ENCODE peak calls at places on chromosomes 12 and 14, in four cellular contexts. R is pancreas, Y is ovary, I is left ventricle myocardium inferior. N is an unnamed sample.

GRCh38 chr12:10363665-10363921 is 26.2 kb downstream of the KLRK1 start:
- DNase-seq in I (no peak), Y (no peak), R (no peak), N (no peak)

GRCh38 chr12:34398706-34399630 is 376.7 kb downstream of the ALG10 start:
- DNase-seq in R (peak; percentile 4), Y (peak; percentile 14), I (peak; percentile 9), N (no peak)

GRCh38 chr14:105830171-105830570 is 303.8 kb downstream of the TMEM121 start:
- DNase-seq in Y (no peak), R (no peak), I (no peak), N (no peak)

GRCh38 chr14:50875359-50876090 is 3.7 kb downstream of the ABHD12B start:
- DNase-seq in I (no peak), Y (no peak), R (no peak), N (peak; percentile 36)

GRCh38 chr14:67003009-67003753 is 186.1 kb upstream of the GARIN2 start:
- DNase-seq in Y (no peak), R (no peak), I (no peak), N (no peak)

GRCh38 chr12:67592228-67593011 is 56.1 kb upstream of the DYRK2 start:
- DNase-seq in Y (no peak), R (no peak), I (no peak), N (no peak)

GRCh38 chr12:126936181-126936851 is 1330.7 kb upstream of the TMEM132C start:
- DNase-seq in R (peak; percentile 77), Y (no peak), I (peak; percentile 52), N (no peak)

GRCh38 chr12:90499793-90500192 is 455.2 kb downstream of the CCER1 start:
- DNase-seq in R (no peak), Y (no peak), I (no peak), N (no peak)

GRCh38 chr12:92608418-92609091 is 94.2 kb upstream of the PLEKHG7 start:
- DNase-seq in I (no peak), R (no peak), Y (no peak), N (no peak)

GRCh38 chr12:21248679-21249078 is 86.0 kb downstream of the SLCO1A2 start:
- DNase-seq in I (no peak), Y (no peak), R (no peak), N (no peak)

GRCh38 chr14:51554953-51555352 is 96.8 kb upstream of the FRMD6 start:
- DNase-seq in R (no peak), I (no peak), Y (no peak), N (no peak)

GRCh38 chr12:101992091-101992490 is 69.7 kb downstream of the WASHC3 start:
- DNase-seq in I (no peak), Y (no peak), R (no peak), N (no peak)

GRCh38 chr14:91100086-91100485 is 13.8 kb upstream of the DGLUCY start:
- DNase-seq in I (no peak), R (no peak), Y (no peak), N (no peak)

GRCh38 chr14:74438351-74438915 is 12.4 kb upstream of the SYNDIG1L start:
- DNase-seq in Y (no peak), R (no peak), I (no peak), N (no peak)

GRCh38 chr12:132686831-132687210 is 321 bp downstream of the POLE start:
- DNase-seq in Y (no peak), I (no peak), R (peak; percentile 30), N (no peak)

GRCh38 chr14:101496779-101497420 is 64.4 kb upstream of the DIO3 start:
- DNase-seq in Y (peak; percentile 16), R (no peak), I (no peak), N (no peak)

GRCh38 chr12:116670859-116671258 is 67.0 kb downstream of the SPRING1 start:
- DNase-seq in I (no peak), R (no peak), Y (no peak), N (no peak)

GRCh38 chr12:15274561-15274967 is 47.7 kb upstream of the PTPRO start:
- DNase-seq in I (no peak), R (peak; percentile 36), Y (no peak), N (no peak)

GRCh38 chr12:11705010-11705409 is 55.5 kb downstream of the ETV6 start:
- DNase-seq in R (no peak), I (no peak), Y (peak; percentile 64), N (no peak)

GRCh38 chr12:24759155-24759554 is 189.7 kb downstream of the BCAT1 start:
- DNase-seq in R (no peak), Y (no peak), I (no peak), N (no peak)

GRCh38 chr12:124477109-124477915 is 90.1 kb downstream of the NCOR2 start:
- DNase-seq in R (no peak), I (no peak), Y (no peak), N (no peak)

GRCh38 chr12:77578471-77579262 is 252.0 kb upstream of the NAV3 start:
- DNase-seq in Y (no peak), R (no peak), I (no peak), N (no peak)

GRCh38 chr14:104523546-104523935 is 56.0 kb upstream of the C14orf180 start:
- DNase-seq in Y (no peak), I (no peak), R (no peak), N (no peak)

GRCh38 chr14:68779761-68780323 is 13.0 kb downstream of the ZFP36L1 start:
- DNase-seq in I (no peak), Y (no peak), R (no peak), N (peak; percentile 51)

GRCh38 chr14:43540948-43541347 is 966.1 kb downstream of the FSCB start:
- DNase-seq in R (no peak), I (no peak), Y (no peak), N (no peak)

GRCh38 chr12:113990548-113991223 is 24.6 kb upstream of the RBM19 start:
- DNase-seq in I (no peak), R (no peak), Y (no peak), N (no peak)

GRCh38 chr14:92646952-92647461 is 101.4 kb downstream of the LGMN start:
- DNase-seq in I (no peak), Y (peak; percentile 40), R (no peak), N (no peak)

GRCh38 chr12:45730116-45730841 is 773 bp downstream of the ARID2 start:
- DNase-seq in R (peak; percentile 49), I (peak; percentile 48), Y (peak; percentile 53), N (peak; percentile 43)

GRCh38 chr14:96698846-96699543 is 98.2 kb upstream of the VRK1 start:
- DNase-seq in I (no peak), R (no peak), Y (no peak), N (no peak)

GRCh38 chr12:109586385-109587296 is 13.0 kb downstream of the MVK start:
- DNase-seq in R (no peak), I (no peak), Y (no peak), N (no peak)

GRCh38 chr12:32161040-32161439 is 54.4 kb downstream of the BICD1 start:
- DNase-seq in Y (no peak), R (no peak), I (no peak), N (no peak)

GRCh38 chr14:100578552-100578951 is 8.7 kb downstream of the BEGAIN start:
- DNase-seq in R (no peak), Y (peak; percentile 6), I (no peak), N (no peak)

GRCh38 chr14:81221579-81222102 is 882 bp upstream of the GTF2A1 start:
- DNase-seq in Y (no peak), I (no peak), R (no peak), N (no peak)

GRCh38 chr12:48285751-48286650 is 64.7 kb downstream of the ZNF641 start:
- DNase-seq in Y (no peak), I (no peak), R (no peak), N (no peak)

GRCh38 chr14:80933282-80933681 is 8.3 kb downstream of the CEP128 start:
- DNase-seq in Y (no peak), I (no peak), R (no peak), N (no peak)

GRCh38 chr14:89401783-89402182 is 15.2 kb downstream of the FOXN3 start:
- DNase-seq in I (no peak), Y (no peak), R (no peak), N (no peak)
- H3K27ac ChIP-seq in I (no peak overlapping the region), Y (no peak overlapping the region), R (no peak overlapping the region), N (no peak overlapping the region)

GRCh38 chr12:54954228-54954627 is 30.3 kb downstream of the TESPA1 start:
- DNase-seq in Y (no peak), R (no peak), I (no peak), N (no peak)
- H3K4me3 ChIP-seq in Y (no peak overlapping the region), R (no peak overlapping the region), I (no peak overlapping the region), N (no peak overlapping the region)

GRCh38 chr12:597926-598568 is 65.2 kb downstream of the NINJ2 start:
- DNase-seq in Y (no peak), R (no peak), I (no peak), N (no peak)
- H3K27ac ChIP-seq in Y (no peak overlapping the region), R (no peak overlapping the region), I (no peak overlapping the region), N (no peak overlapping the region)

GRCh38 chr14:39880106-39880695 is 448.0 kb upstream of the FBXO33 start:
- DNase-seq in R (no peak), Y (no peak), I (no peak), N (no peak)
- H3K4me3 ChIP-seq in R (no peak overlapping the region), Y (no peak overlapping the region), I (no peak overlapping the region), N (no peak overlapping the region)

DNA sequence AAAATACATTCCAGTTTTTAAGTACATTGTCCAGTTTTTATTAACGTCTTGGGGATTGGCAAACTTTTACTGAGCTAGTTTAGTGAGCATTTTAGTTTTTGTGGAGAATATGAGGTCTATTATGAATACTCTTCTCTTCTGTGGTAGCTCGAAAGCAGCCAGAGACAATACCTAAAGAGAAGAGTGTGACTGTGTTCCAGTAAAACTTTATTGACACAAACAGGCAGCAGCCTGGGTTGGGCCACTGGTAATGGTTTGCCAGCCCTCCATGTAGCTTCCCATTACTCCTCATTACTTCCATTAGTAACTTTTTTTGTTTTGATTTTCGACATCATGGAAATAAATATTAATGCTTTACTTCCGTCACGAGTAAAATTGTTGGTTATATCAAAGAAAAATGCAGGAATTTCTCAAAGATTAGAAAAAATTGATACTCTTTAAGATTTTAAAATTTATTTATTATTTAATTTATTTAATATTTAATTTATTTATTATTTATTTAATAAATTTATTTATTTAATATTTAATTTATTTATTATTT is 19.6 kb downstream of the RMST start:
- DNase-seq in Y (no peak), I (no peak), R (no peak), N (no peak)
- H3K27ac ChIP-seq in Y (no peak overlapping the region), I (no peak overlapping the region), R (no peak overlapping the region), N (no peak overlapping the region)

GRCh38 chr12:65237153-65237552 is 41.3 kb upstream of the MSRB3 start:
- DNase-seq in Y (no peak), R (no peak), I (no peak), N (no peak)

GRCh38 chr12:65229441-65229840 is 49.0 kb upstream of the MSRB3 start:
- DNase-seq in I (no peak), R (no peak), Y (no peak), N (no peak)

GRCh38 chr12:65232490-65233077 is 45.9 kb upstream of the MSRB3 start:
- DNase-seq in Y (no peak), R (no peak), I (no peak), N (no peak)
- H3K4me3 ChIP-seq in Y (no peak overlapping the region), R (no peak overlapping the region), I (no peak overlapping the region), N (no peak overlapping the region)

N was measured in effector memory CD4-positive, alpha-beta T cell.